ENCODE peak calls at places on chromosomes 4 and X, in four cellular contexts. One of them, this sample, is unnamed.

GRCh38 chr4:151263455-151263854 is 13.5 kb upstream of the PRSS48 start:
- DNase-seq in A549: no peak
- DNase-seq in HepG2: no peak
- DNase-seq in K562: no peak
- DNase-seq in this sample: no peak

GRCh38 chr4:99987681-99988080 is 37.6 kb upstream of the H2AZ1 start:
- DNase-seq in K562: no peak
- DNase-seq in A549: no peak
- DNase-seq in HepG2: no peak
- DNase-seq in this sample: no peak

GRCh38 chrX:80602017-80602765 is 181.9 kb downstream of the TENT5D start:
- DNase-seq in A549: no peak
- DNase-seq in K562: peak; percentile 4
- DNase-seq in HepG2: no peak
- DNase-seq in this sample: no peak

GRCh38 chr4:182010876-182011275 is 232.3 kb upstream of the TENM3 start:
- DNase-seq in A549: no peak
- DNase-seq in HepG2: no peak
- DNase-seq in K562: no peak
- DNase-seq in this sample: no peak

GRCh38 chr4:122602277-122603142 is 18.4 kb downstream of the IL21 start:
- DNase-seq in A549: peak; percentile 9
- DNase-seq in K562: peak; percentile 61
- DNase-seq in HepG2: peak; percentile 36
- DNase-seq in this sample: no peak

GRCh38 chr4:147768113-147768512 is 36.2 kb downstream of the ARHGAP10 start:
- DNase-seq in HepG2: no peak
- DNase-seq in A549: peak; percentile 29
- DNase-seq in K562: no peak
- DNase-seq in this sample: no peak

GRCh38 chr4:14857986-14858385 is 144.3 kb upstream of the CPEB2 start:
- DNase-seq in K562: no peak
- DNase-seq in HepG2: no peak
- DNase-seq in A549: no peak
- DNase-seq in this sample: no peak

GRCh38 chrX:108070891-108071290 is 20.5 kb downstream of the PSMD10 start:
- DNase-seq in A549: no peak
- DNase-seq in HepG2: no peak
- DNase-seq in K562: no peak
- DNase-seq in this sample: no peak

GRCh38 chr4:183876268-183876934 is 28.7 kb upstream of the STOX2 start:
- DNase-seq in K562: no peak
- DNase-seq in A549: no peak
- DNase-seq in HepG2: no peak
- DNase-seq in this sample: no peak

GRCh38 chr4:114879916-114880315 is 233.5 kb downstream of the NDST4 start:
- DNase-seq in HepG2: no peak
- DNase-seq in K562: no peak
- DNase-seq in A549: no peak
- DNase-seq in this sample: no peak

GRCh38 chr4:160811956-160812355 is 1351.8 kb downstream of the FSTL5 start:
- DNase-seq in A549: no peak
- DNase-seq in HepG2: no peak
- DNase-seq in K562: no peak
- DNase-seq in this sample: no peak

GRCh38 chr4:31674313-31674947 is 954.3 kb downstream of the PCDH7 start:
- DNase-seq in A549: no peak
- DNase-seq in HepG2: no peak
- DNase-seq in K562: no peak
- DNase-seq in this sample: peak; percentile 17

GRCh38 chr4:105991726-105992125 is 96.5 kb downstream of the NPNT start:
- DNase-seq in HepG2: no peak
- DNase-seq in K562: no peak
- DNase-seq in A549: no peak
- DNase-seq in this sample: no peak
- TF ChIP-seq ESRRA in HepG2: no peak
- TF ChIP-seq ESRRA in K562: no peak
- TF ChIP-seq ESRRA in A549: no peak
- TF ChIP-seq ESRRA in this sample: no peak

DNA sequence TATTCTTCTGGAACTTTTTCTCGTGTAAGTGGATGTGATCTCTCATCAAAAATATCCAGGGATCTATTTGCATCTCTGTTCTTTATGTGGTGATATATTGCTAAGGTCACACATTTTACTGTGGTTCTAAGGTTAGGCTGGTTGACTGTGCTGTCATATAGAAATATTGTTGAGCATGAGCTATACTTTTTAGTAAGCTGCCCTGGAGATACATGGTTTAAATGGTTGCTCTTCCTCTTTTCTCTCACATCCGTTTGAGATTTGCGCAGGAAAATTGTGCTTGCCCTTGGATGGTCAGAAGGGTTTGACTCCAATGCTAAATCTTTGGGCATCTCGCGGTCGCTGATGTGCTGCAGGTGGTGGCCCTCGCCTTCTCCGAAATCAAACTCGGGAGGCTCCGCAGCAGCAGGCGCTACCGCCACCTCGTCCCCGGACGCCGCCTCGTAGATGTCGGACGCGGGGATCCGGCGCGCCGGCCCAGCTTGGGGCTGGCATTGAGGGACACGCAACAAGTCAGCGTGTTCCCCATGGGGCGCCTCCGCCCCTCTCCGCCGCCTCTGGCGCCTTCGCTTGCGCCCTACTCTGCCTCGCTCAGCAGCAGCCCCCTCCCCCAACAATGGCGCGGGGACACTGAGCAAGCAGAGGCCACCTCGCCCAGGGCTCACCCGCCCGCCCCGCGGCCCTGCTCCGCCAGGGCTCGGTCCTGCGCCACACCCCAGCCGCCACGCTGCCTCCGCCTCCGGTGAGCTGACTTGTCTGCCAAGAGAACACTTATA is 154.5 kb downstream of the MSN start:
- DNase-seq in HepG2: no peak
- DNase-seq in A549: no peak
- DNase-seq in K562: no peak
- DNase-seq in this sample: peak; percentile 42
- TF ChIP-seq HMGXB4 in HepG2: no peak
- TF ChIP-seq HMGXB4 in A549: no peak
- TF ChIP-seq HMGXB4 in K562: no peak
- TF ChIP-seq HMGXB4 in this sample: no peak

GRCh38 chr4:131603705-131604104 is 1545.4 kb upstream of the PCDH10 start:
- DNase-seq in A549: no peak
- DNase-seq in K562: no peak
- DNase-seq in HepG2: no peak
- DNase-seq in this sample: no peak
- TF ChIP-seq ESRRA in A549: no peak
- TF ChIP-seq ESRRA in K562: no peak
- TF ChIP-seq ESRRA in HepG2: no peak
- TF ChIP-seq ESRRA in this sample: no peak

DNA sequence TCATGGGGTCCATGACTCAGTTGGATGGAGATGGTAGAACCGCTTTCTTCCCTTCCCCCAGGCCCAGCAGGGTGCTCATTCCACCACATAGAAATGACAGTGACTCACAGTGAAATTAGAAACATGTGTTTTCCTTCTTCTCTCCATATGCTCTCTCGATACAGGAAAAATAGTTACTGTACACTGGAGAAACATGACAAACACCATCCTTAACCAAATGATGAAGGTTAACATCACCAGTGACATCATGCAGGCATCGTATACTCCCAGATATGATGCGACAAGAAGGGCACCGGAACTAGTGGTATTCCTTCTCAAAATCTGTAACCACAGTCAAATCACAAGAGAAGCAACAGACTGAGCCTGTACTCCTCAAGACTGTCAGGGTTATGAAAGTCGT is 11.7 kb upstream of the RAB40A start:
- DNase-seq in K562: no peak
- DNase-seq in HepG2: no peak
- DNase-seq in A549: no peak
- DNase-seq in this sample: no peak
- TF ChIP-seq HMGXB4 in K562: no peak
- TF ChIP-seq HMGXB4 in HepG2: no peak
- TF ChIP-seq HMGXB4 in A549: no peak
- TF ChIP-seq HMGXB4 in this sample: no peak

GRCh38 chr4:11843340-11843739 is 414.6 kb upstream of the HS3ST1 start:
- DNase-seq in K562: no peak
- DNase-seq in A549: no peak
- DNase-seq in HepG2: no peak
- DNase-seq in this sample: no peak
- TF ChIP-seq ESRRA in K562: no peak
- TF ChIP-seq ESRRA in A549: no peak
- TF ChIP-seq ESRRA in HepG2: no peak
- TF ChIP-seq ESRRA in this sample: no peak

DNA sequence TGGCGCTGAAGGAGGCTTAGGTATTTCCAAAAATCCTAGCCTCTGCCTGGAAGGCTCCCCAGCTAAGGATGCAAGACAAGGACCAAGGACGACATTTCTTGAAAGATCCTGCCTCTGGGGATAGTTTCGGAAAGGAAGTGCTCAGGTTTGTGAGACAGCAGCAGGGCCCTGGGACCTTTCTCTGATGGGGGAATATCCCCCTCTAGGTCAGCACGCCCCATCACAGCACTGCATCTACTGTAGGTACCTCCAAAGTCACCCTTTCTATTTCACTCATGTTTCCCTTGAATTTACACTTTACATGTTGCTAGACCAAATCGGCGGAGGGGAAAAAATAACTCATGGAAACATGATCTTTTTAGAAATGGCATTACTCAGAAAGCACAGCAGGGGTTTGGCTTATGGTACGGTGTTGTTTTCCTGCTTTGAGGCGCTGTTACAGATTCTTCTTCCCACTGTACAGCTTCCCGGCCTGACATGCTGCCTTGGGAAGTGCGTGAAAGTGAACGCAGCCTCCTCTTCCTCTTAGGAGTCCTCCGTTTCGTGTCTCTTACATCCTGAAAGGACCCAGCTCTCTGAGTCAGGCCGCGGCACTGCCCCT is 77.2 kb upstream of the DHRSX start:
- DNase-seq in HepG2: no peak
- DNase-seq in K562: no peak
- DNase-seq in A549: no peak
- DNase-seq in this sample: no peak
- TF ChIP-seq HMGXB4 in HepG2: no peak
- TF ChIP-seq HMGXB4 in K562: no peak
- TF ChIP-seq HMGXB4 in A549: no peak
- TF ChIP-seq HMGXB4 in this sample: no peak

DNA sequence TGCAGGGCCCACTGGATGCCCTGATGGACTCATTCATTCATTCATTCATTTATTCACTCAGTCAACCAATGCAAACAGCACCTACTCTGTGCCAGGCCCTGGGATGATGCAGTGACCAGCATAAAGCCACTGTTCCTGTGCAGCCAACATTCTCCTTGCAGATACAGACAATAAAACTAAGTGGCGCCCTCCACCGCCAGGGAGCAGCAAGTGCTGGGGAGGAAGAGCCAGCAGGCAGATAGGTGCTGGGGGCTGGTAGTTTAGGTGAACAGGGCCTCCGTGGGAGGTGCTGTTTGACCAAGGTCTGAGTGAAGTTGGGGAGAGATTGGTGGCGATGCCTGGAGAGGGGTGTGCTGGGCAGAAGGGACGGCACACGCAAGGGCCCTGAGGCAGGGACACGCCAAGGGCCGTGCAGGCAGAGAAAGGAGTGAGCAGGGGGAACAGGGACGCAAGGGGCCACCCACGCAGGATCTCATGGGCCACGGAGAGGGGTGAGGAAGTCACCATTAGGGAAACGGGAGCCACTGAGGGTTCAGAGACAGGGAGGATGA is 65.5 kb downstream of the WFS1 start:
- DNase-seq in A549: no peak
- DNase-seq in K562: no peak
- DNase-seq in HepG2: no peak
- DNase-seq in this sample: no peak
- TF ChIP-seq ESRRA in A549: no peak
- TF ChIP-seq ESRRA in K562: no peak
- TF ChIP-seq ESRRA in HepG2: no peak
- TF ChIP-seq ESRRA in this sample: no peak

GRCh38 chr4:141885112-141885511 is 248.7 kb downstream of the IL15 start:
- DNase-seq in HepG2: peak; percentile 16
- DNase-seq in A549: no peak
- DNase-seq in K562: no peak
- DNase-seq in this sample: no peak
- TF ChIP-seq HMGXB4 in HepG2: no peak
- TF ChIP-seq HMGXB4 in A549: no peak
- TF ChIP-seq HMGXB4 in K562: no peak
- TF ChIP-seq HMGXB4 in this sample: no peak

GRCh38 chrX:147570483-147570882 is 341.2 kb upstream of the FMR1 start:
- DNase-seq in A549: no peak
- DNase-seq in HepG2: no peak
- DNase-seq in K562: no peak
- DNase-seq in this sample: no peak

GRCh38 chrX:147565239-147565638 is 346.5 kb upstream of the FMR1 start:
- DNase-seq in HepG2: no peak
- DNase-seq in A549: no peak
- DNase-seq in K562: no peak
- DNase-seq in this sample: no peak
- TF ChIP-seq ESRRA in HepG2: no peak
- TF ChIP-seq ESRRA in A549: no peak
- TF ChIP-seq ESRRA in K562: no peak
- TF ChIP-seq ESRRA in this sample: no peak

This sample was measured in WTC11.